ENCODE peak calls at places on chromosomes 16 and 17, in eight cellular contexts. S, O, E, M, I, C, A and R are unnamed samples.

GRCh38 chr17:885971-886571 is 93.5 kb downstream of the NXN start:
- DNase-seq in E (peak; percentile 81), M (peak; percentile 78), I (no peak), A (no peak), C (peak; percentile 76), S (no peak), O (no peak), R (no peak)

GRCh38 chr16:73173396-73173795 is 125.5 kb upstream of the ZFHX3 start:
- DNase-seq in O (no peak), C (peak; percentile 26), I (no peak), A (no peak), S (no peak), M (no peak), E (no peak), R (no peak)

GRCh38 chr16:81697321-81697885 is 81.7 kb upstream of the PLCG2 start:
- DNase-seq in I (peak; percentile 66), O (no peak), E (no peak), C (peak; percentile 42), S (peak; percentile 46), M (peak; percentile 48), A (peak; percentile 85), R (peak; percentile 59)

GRCh38 chr17:34398990-34399389 is 36.0 kb upstream of the CCL1 start:
- DNase-seq in C (no peak), A (no peak), I (no peak), O (no peak), M (no peak), E (no peak), S (no peak), R (no peak)

GRCh38 chr17:49717371-49717841 is 9.6 kb upstream of the SLC35B1 start:
- DNase-seq in A (no peak), O (no peak), S (no peak), M (no peak), I (no peak), E (no peak), C (no peak), R (no peak)

GRCh38 chr16:81595676-81596292 is 151.2 kb downstream of the CMIP start:
- DNase-seq in E (no peak), C (no peak), A (no peak), O (no peak), M (no peak), I (no peak), S (no peak), R (no peak)

GRCh38 chr16:79269211-79269863 is 331.2 kb downstream of the MAF start:
- DNase-seq in A (no peak), I (peak; percentile 58), O (peak; percentile 61), S (no peak), E (no peak), M (no peak), C (no peak), R (no peak)

GRCh38 chr16:82638095-82638798 is 11.5 kb downstream of the CDH13 start:
- DNase-seq in M (no peak), A (no peak), S (no peak), O (no peak), C (no peak), E (no peak), I (no peak), R (no peak)

GRCh38 chr17:10135539-10136257 is 62.7 kb downstream of the GAS7 start:
- DNase-seq in O (no peak), A (peak; percentile 65), M (peak; percentile 40), I (no peak), E (no peak), S (no peak), C (no peak), R (no peak)

GRCh38 chr16:52497067-52497816 is 49.7 kb downstream of the TOX3 start:
- DNase-seq in M (no peak), E (no peak), I (no peak), C (no peak), A (no peak), O (no peak), S (no peak), R (no peak)

GRCh38 chr17:81966343-81967243 is 5.6 kb upstream of the NOTUM start:
- DNase-seq in E (no peak), S (no peak), C (peak; percentile 78), A (no peak), I (no peak), O (no peak), M (peak; percentile 75), R (no peak)

GRCh38 chr17:78359216-78359935 is 501 bp downstream of the SOCS3 start:
- DNase-seq in A (peak; percentile 89), O (no peak), C (peak; percentile 39), I (no peak), E (no peak), M (peak; percentile 67), S (no peak), R (no peak)

GRCh38 chr16:11409398-11409797 is 64.1 kb downstream of the RMI2 start:
- DNase-seq in I (no peak), O (no peak), M (no peak), A (no peak), E (no peak), S (no peak), C (no peak), R (no peak)

GRCh38 chr17:17416007-17416399 is 60.8 kb upstream of the MED9 start:
- DNase-seq in C (no peak), E (no peak), O (peak; percentile 31), S (no peak), I (no peak), A (no peak), M (no peak), R (no peak)

GRCh38 chr17:49986396-49987289 is 8.4 kb downstream of the DLX3 start:
- DNase-seq in M (no peak), O (no peak), A (no peak), I (no peak), E (no peak), C (no peak), S (no peak), R (no peak)

GRCh38 chr16:12305847-12306246 is 329.3 kb downstream of the SNX29 start:
- DNase-seq in A (no peak), I (no peak), M (no peak), S (no peak), O (no peak), E (no peak), C (no peak), R (no peak)

GRCh38 chr17:82217530-82218204 is 5.0 kb upstream of the CCDC57 start:
- DNase-seq in S (no peak), O (no peak), I (no peak), M (peak; percentile 65), C (peak; percentile 60), A (peak; percentile 97), E (no peak), R (peak; percentile 97)

GRCh38 chr17:65698381-65699061 is 137.1 kb upstream of the AXIN2 start:
- DNase-seq in C (no peak), A (no peak), I (no peak), O (no peak), E (no peak), S (no peak), M (no peak), R (no peak)

GRCh38 chr17:74197801-74198200 is 5.7 kb upstream of the RPL38 start:
- DNase-seq in S (no peak), E (no peak), M (no peak), O (no peak), C (no peak), I (no peak), A (no peak), R (no peak)

GRCh38 chr17:8855477-8856204 is 11.8 kb downstream of the PIK3R6 start:
- DNase-seq in C (no peak), I (no peak), E (no peak), S (no peak), O (peak; percentile 97), A (no peak), M (no peak), R (no peak)

GRCh38 chr17:27666831-27667560 is 36.0 kb downstream of the LGALS9 start:
- DNase-seq in M (no peak), A (no peak), E (no peak), C (no peak), O (no peak), S (no peak), I (peak; percentile 20), R (no peak)

DNA sequence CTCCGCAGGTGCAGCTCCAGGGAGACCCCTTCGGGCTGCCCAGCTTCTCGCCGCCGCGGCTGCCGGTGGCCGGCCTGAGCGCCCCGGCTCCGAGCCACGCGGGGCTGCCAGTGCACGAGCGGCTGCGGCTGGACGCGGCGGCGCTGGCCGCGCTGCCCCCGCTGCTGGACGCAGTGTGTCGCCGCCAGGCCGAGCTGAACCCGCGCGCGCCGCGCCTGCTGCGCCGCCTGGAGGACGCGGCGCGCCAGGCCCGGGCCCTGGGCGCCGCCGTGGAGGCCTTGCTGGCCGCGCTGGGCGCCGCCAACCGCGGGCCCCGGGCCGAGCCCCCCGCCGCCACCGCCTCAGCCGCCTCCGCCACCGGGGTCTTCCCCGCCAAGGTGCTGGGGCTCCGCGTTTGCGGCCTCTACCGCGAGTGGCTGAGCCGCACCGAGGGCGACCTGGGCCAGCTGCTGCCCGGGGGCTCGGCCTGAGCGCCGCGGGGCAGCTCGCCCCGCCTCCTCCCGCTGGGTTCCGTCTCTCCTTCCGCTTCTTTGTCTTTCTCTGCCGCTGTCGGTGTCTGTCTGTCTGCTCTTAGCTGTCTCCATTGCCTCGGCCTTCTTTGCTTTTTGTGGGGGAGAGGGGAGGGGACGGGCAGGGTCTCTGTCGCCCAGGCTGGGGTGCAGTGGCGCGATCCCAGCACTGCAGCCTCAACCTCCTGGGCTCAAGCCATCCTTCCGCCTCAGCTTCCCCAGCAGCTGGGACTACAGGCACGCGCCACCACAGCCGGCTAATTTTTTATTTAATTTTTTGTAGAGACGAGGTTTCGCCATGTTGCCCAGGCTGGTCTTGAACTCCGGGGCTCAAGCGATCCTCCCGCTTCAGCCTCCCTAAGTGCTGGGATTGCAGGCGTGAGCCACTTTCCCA is 5.9 kb downstream of the CTF1 start:
- DNase-seq in M (peak; percentile 79), A (peak; percentile 96), I (peak; percentile 67), C (peak; percentile 73), E (no peak), S (peak; percentile 50), O (no peak), R (no peak)
- H3K27ac ChIP-seq in M (peak overlapping the region; percentile 71), A (peak overlapping the region; percentile 97), I (peak overlapping the region; percentile 54), C (peak overlapping the region; percentile 96), E (peak overlapping the region; percentile 89), S (peak overlapping the region; percentile 81), O (peak overlapping the region; percentile 46), R (peak overlapping the region; percentile 38)

GRCh38 chr16:71627631-71628236 is 1.8 kb downstream of the MARVELD3 start:
- DNase-seq in S (no peak), C (no peak), I (no peak), M (no peak), A (no peak), E (no peak), O (no peak), R (no peak)
- H3K27ac ChIP-seq in S (no peak overlapping the region), C (no peak overlapping the region), I (no peak overlapping the region), M (no peak overlapping the region), A (no peak overlapping the region), E (no peak overlapping the region), O (no peak overlapping the region), R (no peak overlapping the region)

GRCh38 chr17:42460371-42460770 is 1.7 kb downstream of the ATP6V0A1 start:
- DNase-seq in I (no peak), A (no peak), E (no peak), S (no peak), O (no peak), M (no peak), C (no peak), R (no peak)
- H3K27ac ChIP-seq in I (no peak overlapping the region), A (peak overlapping the region; percentile 96), E (peak overlapping the region; percentile 98), S (no peak overlapping the region), O (peak overlapping the region; percentile 80), M (no peak overlapping the region), C (peak overlapping the region; percentile 91), R (peak overlapping the region; percentile 55)

DNA sequence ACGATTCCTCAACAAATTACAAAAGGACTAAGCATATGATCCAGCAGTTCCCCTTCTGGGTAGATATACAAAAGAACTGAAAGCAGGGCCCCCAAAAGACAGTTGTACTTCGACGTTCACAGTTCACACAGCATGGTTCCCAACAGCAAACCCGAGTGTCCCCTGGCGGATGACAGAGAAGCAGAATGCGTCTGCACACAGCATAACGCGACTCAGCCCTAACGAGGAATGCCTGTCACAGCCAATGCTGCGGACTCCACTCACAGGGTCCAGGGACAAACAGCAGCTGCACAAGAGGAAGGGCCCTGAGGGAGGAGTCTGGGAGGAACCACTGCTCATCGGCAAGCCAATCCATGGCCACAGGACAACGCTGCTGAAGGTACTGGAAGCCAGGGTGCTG is 132.9 kb downstream of the ANKRD11 start:
- DNase-seq in I (no peak), C (peak; percentile 55), E (peak; percentile 48), M (no peak), O (no peak), A (no peak), S (no peak), R (no peak)
- H3K27ac ChIP-seq in I (peak overlapping the region; percentile 40), C (peak overlapping the region; percentile 53), E (peak overlapping the region; percentile 82), M (peak overlapping the region; percentile 57), O (peak overlapping the region; percentile 9), A (peak overlapping the region; percentile 66), S (no peak overlapping the region), R (peak overlapping the region; percentile 10)